ENCODE peak calls at places on chromosomes 13 and 19, in eight cellular contexts. T, W, P, A, E, B, F and O are unnamed samples.

GRCh38 chr19:3324405-3324856 is 42.0 kb upstream of the NFIC start:
- DNase-seq in P (no peak), B (peak), F (peak), A (no peak), W (peak), T (peak), E (no peak), O (peak)

GRCh38 chr19:17797397-17798201 is 2.7 kb downstream of the B3GNT3 start:
- DNase-seq in F (peak), P (no peak), A (no peak), E (peak), T (no peak), B (no peak), W (no peak), O (no peak)

GRCh38 chr19:17671906-17672305 is 16.2 kb downstream of the UNC13A start:
- DNase-seq in F (peak), B (no peak), T (no peak), P (no peak), W (no peak), A (no peak), E (no peak), O (no peak)

GRCh38 chr19:6694147-6694815 is 24.3 kb upstream of the TNFSF14 start:
- DNase-seq in P (no peak), B (no peak), E (no peak), F (no peak), A (no peak), W (no peak), T (peak), O (no peak)

GRCh38 chr13:85317781-85318180 is 481.4 kb downstream of the SLITRK6 start:
- DNase-seq in W (no peak), E (no peak), A (no peak), F (no peak), T (no peak), B (no peak), P (no peak), O (no peak)

GRCh38 chr19:55299991-55300390 is 16.2 kb downstream of the BRSK1 start:
- DNase-seq in W (no peak), E (no peak), T (no peak), F (no peak), A (no peak), P (no peak), B (no peak), O (no peak)

GRCh38 chr19:18785179-18786124 is 5.7 kb downstream of the COMP start:
- DNase-seq in W (peak), P (no peak), T (peak), E (peak), F (peak), B (peak), A (peak), O (peak)

GRCh38 chr13:37615271-37615670 is 16.7 kb upstream of the POSTN start:
- DNase-seq in T (no peak), W (no peak), A (no peak), B (no peak), P (no peak), F (no peak), E (no peak), O (no peak)

GRCh38 chr19:42634409-42635232 is 39.9 kb upstream of the CEACAM8 start:
- DNase-seq in E (no peak), W (peak), A (peak), F (no peak), B (peak), T (no peak), P (no peak), O (peak)

GRCh38 chr19:47225746-47226425 is 5.1 kb downstream of the BBC3 start:
- DNase-seq in E (peak), F (peak), B (peak), T (peak), W (peak), A (peak), P (peak), O (peak)

GRCh38 chr19:34254552-34255432 is at the start of gene GARRE1:
- DNase-seq in B (peak), P (peak), T (no peak), E (no peak), A (no peak), F (no peak), W (peak), O (peak)